ENCODE peak calls at places on chromosomes 11 and 22, in six cellular contexts. One of them, this sample, is unnamed. For H3K36me3 and H3K4me1, the result is how much of the 10 kb centered on the place peaks cover.

GRCh38 chr11:45806072-45806933 is 1.4 kb downstream of the SLC35C1 start:
- DNase-seq in thoracic aorta: no peak
- DNase-seq in left ventricle myocardium inferior: no peak
- DNase-seq in GM23338: no peak
- DNase-seq in tibial nerve: no peak
- DNase-seq in CD8-positive, alpha-beta memory T cell: no peak
- DNase-seq in this sample: no peak

GRCh38 chr22:47534150-47535133 is 772.0 kb downstream of the TBC1D22A start:
- DNase-seq in thoracic aorta: no peak
- DNase-seq in left ventricle myocardium inferior: no peak
- DNase-seq in GM23338: no peak
- DNase-seq in tibial nerve: peak
- DNase-seq in CD8-positive, alpha-beta memory T cell: no peak
- DNase-seq in this sample: no peak

GRCh38 chr11:77779935-77780334 is 40.6 kb downstream of the RSF1 start:
- DNase-seq in thoracic aorta: no peak
- DNase-seq in left ventricle myocardium inferior: no peak
- DNase-seq in GM23338: peak
- DNase-seq in tibial nerve: no peak
- DNase-seq in CD8-positive, alpha-beta memory T cell: no peak
- DNase-seq in this sample: no peak

GRCh38 chr11:65491614-65492386 is 7.0 kb upstream of the MALAT1 start:
- DNase-seq in thoracic aorta: peak
- DNase-seq in left ventricle myocardium inferior: peak
- DNase-seq in GM23338: peak
- DNase-seq in tibial nerve: peak
- DNase-seq in CD8-positive, alpha-beta memory T cell: no peak
- DNase-seq in this sample: peak

GRCh38 chr11:14764899-14765527 is 121.4 kb downstream of the PDE3B start:
- DNase-seq in thoracic aorta: no peak
- DNase-seq in left ventricle myocardium inferior: no peak
- DNase-seq in GM23338: no peak
- DNase-seq in tibial nerve: no peak
- DNase-seq in CD8-positive, alpha-beta memory T cell: no peak
- DNase-seq in this sample: no peak

GRCh38 chr22:31107206-31108118 is at the start of gene SELENOM:
- DNase-seq in thoracic aorta: peak
- DNase-seq in left ventricle myocardium inferior: peak
- DNase-seq in GM23338: peak
- DNase-seq in tibial nerve: peak
- DNase-seq in CD8-positive, alpha-beta memory T cell: peak
- DNase-seq in this sample: peak

GRCh38 chr11:121024989-121025388 is 1.1 kb downstream of the TBCEL start:
- DNase-seq in thoracic aorta: no peak
- DNase-seq in left ventricle myocardium inferior: no peak
- DNase-seq in GM23338: peak
- DNase-seq in tibial nerve: no peak
- DNase-seq in CD8-positive, alpha-beta memory T cell: no peak
- DNase-seq in this sample: no peak

GRCh38 chr11:128517457-128518230 is 69.7 kb downstream of the ETS1 start:
- DNase-seq in thoracic aorta: no peak
- DNase-seq in left ventricle myocardium inferior: no peak
- DNase-seq in GM23338: no peak
- DNase-seq in tibial nerve: no peak
- DNase-seq in CD8-positive, alpha-beta memory T cell: no peak
- DNase-seq in this sample: no peak

GRCh38 chr22:35071784-35072183 is 5.8 kb downstream of the ISX start:
- DNase-seq in thoracic aorta: no peak
- DNase-seq in left ventricle myocardium inferior: no peak
- DNase-seq in GM23338: no peak
- DNase-seq in tibial nerve: no peak
- DNase-seq in CD8-positive, alpha-beta memory T cell: no peak
- DNase-seq in this sample: no peak

GRCh38 chr11:77411238-77411637 is 62.7 kb downstream of the PAK1 start:
- DNase-seq in thoracic aorta: peak
- DNase-seq in left ventricle myocardium inferior: peak
- DNase-seq in GM23338: peak
- DNase-seq in tibial nerve: peak
- DNase-seq in CD8-positive, alpha-beta memory T cell: peak
- DNase-seq in this sample: no peak

GRCh38 chr11:93784935-93785360 is 866 bp downstream of the MED17 start:
- DNase-seq in thoracic aorta: no peak
- DNase-seq in left ventricle myocardium inferior: no peak
- DNase-seq in GM23338: peak
- DNase-seq in tibial nerve: no peak
- DNase-seq in CD8-positive, alpha-beta memory T cell: no peak
- DNase-seq in this sample: no peak
- H3K36me3 ChIP-seq in thoracic aorta: under half
- H3K36me3 ChIP-seq in left ventricle myocardium inferior: under half
- H3K36me3 ChIP-seq in GM23338: under half
- H3K36me3 ChIP-seq in tibial nerve: under half
- H3K36me3 ChIP-seq in CD8-positive, alpha-beta memory T cell: under half
- H3K36me3 ChIP-seq in this sample: under half

DNA sequence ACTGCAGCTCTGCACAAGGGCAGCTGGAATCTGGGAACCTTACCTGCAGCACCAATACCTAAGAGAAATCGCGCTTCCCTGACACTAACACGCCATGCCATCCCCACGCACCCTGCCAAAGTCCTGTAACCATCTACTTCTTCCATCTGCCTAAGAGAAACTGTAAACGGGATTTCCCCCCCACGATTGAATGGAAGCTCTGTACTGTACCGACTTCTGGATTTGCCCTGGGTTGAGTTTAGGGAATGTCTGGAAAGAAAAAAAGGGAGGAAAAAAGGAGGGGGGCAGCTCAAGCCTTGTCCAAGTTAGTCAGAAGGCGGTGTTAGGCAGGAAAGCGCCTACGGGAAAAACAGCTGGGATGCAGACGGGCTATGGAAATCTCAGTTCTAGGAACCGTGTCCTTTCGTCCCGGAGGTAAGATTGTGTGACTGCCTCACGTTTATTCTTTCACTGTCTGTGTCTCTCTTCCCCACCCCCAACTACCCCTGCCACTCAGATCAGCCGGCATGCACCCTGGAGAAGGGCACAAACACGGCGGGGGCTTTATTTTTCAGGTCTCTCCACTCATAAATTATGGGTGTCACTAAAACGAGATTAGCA is 125.5 kb upstream of the C11orf58 start:
- DNase-seq in thoracic aorta: no peak
- DNase-seq in left ventricle myocardium inferior: no peak
- DNase-seq in GM23338: peak
- DNase-seq in tibial nerve: peak
- DNase-seq in CD8-positive, alpha-beta memory T cell: no peak
- DNase-seq in this sample: no peak
- H3K4me3 ChIP-seq in thoracic aorta: peak
- H3K4me3 ChIP-seq in left ventricle myocardium inferior: peak
- H3K4me3 ChIP-seq in GM23338: peak
- H3K4me3 ChIP-seq in tibial nerve: peak
- H3K4me3 ChIP-seq in CD8-positive, alpha-beta memory T cell: peak
- H3K4me3 ChIP-seq in this sample: peak

GRCh38 chr22:40681451-40681850 is 2.2 kb downstream of the MCHR1 start:
- DNase-seq in thoracic aorta: no peak
- DNase-seq in left ventricle myocardium inferior: no peak
- DNase-seq in GM23338: no peak
- DNase-seq in tibial nerve: no peak
- DNase-seq in CD8-positive, alpha-beta memory T cell: no peak
- DNase-seq in this sample: no peak
- H3K4me1 ChIP-seq in thoracic aorta: under half
- H3K4me1 ChIP-seq in left ventricle myocardium inferior: under half
- H3K4me1 ChIP-seq in GM23338: under half
- H3K4me1 ChIP-seq in tibial nerve: under half
- H3K4me1 ChIP-seq in CD8-positive, alpha-beta memory T cell: under half
- H3K4me1 ChIP-seq in this sample: under half

DNA sequence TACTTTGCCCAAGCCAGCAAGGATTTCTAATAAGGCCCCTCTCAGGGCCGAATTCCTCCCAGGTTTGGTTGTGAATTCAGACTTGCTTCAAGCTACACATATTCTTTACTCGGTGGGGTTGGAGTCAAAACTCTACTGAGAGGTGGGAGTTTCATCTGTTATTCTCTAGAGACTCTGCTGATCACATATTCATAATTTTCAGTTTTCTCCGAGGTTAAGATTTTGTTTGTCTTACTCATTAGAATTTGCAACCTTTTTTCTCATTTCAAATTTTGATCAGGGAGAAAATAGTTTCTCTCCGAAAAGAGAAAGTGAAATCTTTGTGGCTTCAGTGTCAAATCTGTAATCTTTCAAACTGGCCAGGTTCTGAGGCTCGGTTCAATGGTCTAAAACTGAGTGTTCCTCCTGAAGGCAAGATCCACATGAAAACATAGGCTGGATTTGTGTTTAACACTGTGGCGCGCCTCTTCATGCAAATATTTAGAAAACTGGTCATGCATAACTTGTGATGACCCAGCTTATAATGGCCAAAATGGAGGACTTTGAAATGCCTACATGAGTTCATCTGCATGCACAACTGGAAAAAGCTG is 21.5 kb upstream of the GSTP1 start:
- DNase-seq in thoracic aorta: no peak
- DNase-seq in left ventricle myocardium inferior: no peak
- DNase-seq in GM23338: no peak
- DNase-seq in tibial nerve: no peak
- DNase-seq in CD8-positive, alpha-beta memory T cell: no peak
- DNase-seq in this sample: no peak
- H3K36me3 ChIP-seq in thoracic aorta: under half
- H3K36me3 ChIP-seq in left ventricle myocardium inferior: under half
- H3K36me3 ChIP-seq in GM23338: under half
- H3K36me3 ChIP-seq in tibial nerve: under half
- H3K36me3 ChIP-seq in CD8-positive, alpha-beta memory T cell: under half
- H3K36me3 ChIP-seq in this sample: under half

GRCh38 chr11:116821050-116821918 is 1.8 kb downstream of the APOA4 start:
- DNase-seq in thoracic aorta: no peak
- DNase-seq in left ventricle myocardium inferior: no peak
- DNase-seq in GM23338: no peak
- DNase-seq in tibial nerve: no peak
- DNase-seq in CD8-positive, alpha-beta memory T cell: no peak
- DNase-seq in this sample: no peak
- H3K4me3 ChIP-seq in thoracic aorta: no peak
- H3K4me3 ChIP-seq in left ventricle myocardium inferior: no peak
- H3K4me3 ChIP-seq in GM23338: no peak
- H3K4me3 ChIP-seq in tibial nerve: no peak
- H3K4me3 ChIP-seq in CD8-positive, alpha-beta memory T cell: no peak
- H3K4me3 ChIP-seq in this sample: no peak

GRCh38 chr11:70144262-70144661 is 58.8 kb upstream of the FADD start:
- DNase-seq in thoracic aorta: no peak
- DNase-seq in left ventricle myocardium inferior: no peak
- DNase-seq in GM23338: no peak
- DNase-seq in tibial nerve: no peak
- DNase-seq in CD8-positive, alpha-beta memory T cell: no peak
- DNase-seq in this sample: no peak
- H3K4me1 ChIP-seq in thoracic aorta: under half
- H3K4me1 ChIP-seq in left ventricle myocardium inferior: under half
- H3K4me1 ChIP-seq in GM23338: under half
- H3K4me1 ChIP-seq in tibial nerve: under half
- H3K4me1 ChIP-seq in CD8-positive, alpha-beta memory T cell: under half
- H3K4me1 ChIP-seq in this sample: under half

This sample was measured in stomach.